ENCODE peak calls at places on chromosomes 6 and 20, in seven cellular contexts. One of them, this sample, is unnamed.
A peak's percentile ranks its signal among the peaks of the same experiment; 100 is the strongest.

GRCh38 chr6:141426400-141426980 is 706.2 kb upstream of the GJE1 start:
- DNase-seq in GM12878: no peak
- DNase-seq in ovary: no peak
- DNase-seq in A549: no peak
- DNase-seq in stomach: no peak
- DNase-seq in tibial nerve: no peak
- DNase-seq in transverse colon: no peak
- DNase-seq in this sample: no peak

GRCh38 chr6:45724511-45724910 is 291.1 kb downstream of the CLIC5 start:
- DNase-seq in GM12878: no peak
- DNase-seq in ovary: peak; percentile 48
- DNase-seq in A549: no peak
- DNase-seq in stomach: no peak
- DNase-seq in tibial nerve: no peak
- DNase-seq in transverse colon: no peak
- DNase-seq in this sample: no peak

GRCh38 chr6:15352884-15353283 is 107.0 kb downstream of the JARID2 start:
- DNase-seq in GM12878: no peak
- DNase-seq in ovary: no peak
- DNase-seq in A549: no peak
- DNase-seq in stomach: no peak
- DNase-seq in tibial nerve: no peak
- DNase-seq in transverse colon: no peak
- DNase-seq in this sample: no peak

GRCh38 chr6:113011803-113012202 is 664.7 kb downstream of the RFPL4B start:
- DNase-seq in GM12878: no peak
- DNase-seq in ovary: no peak
- DNase-seq in A549: no peak
- DNase-seq in stomach: no peak
- DNase-seq in tibial nerve: no peak
- DNase-seq in transverse colon: no peak
- DNase-seq in this sample: no peak

GRCh38 chr20:15362849-15363248 is 1025.4 kb upstream of the FLRT3 start:
- DNase-seq in GM12878: no peak
- DNase-seq in ovary: no peak
- DNase-seq in A549: no peak
- DNase-seq in stomach: no peak
- DNase-seq in tibial nerve: no peak
- DNase-seq in transverse colon: no peak
- DNase-seq in this sample: no peak

GRCh38 chr20:20488388-20488787 is 120.5 kb downstream of the INSM1 start:
- DNase-seq in GM12878: no peak
- DNase-seq in ovary: no peak
- DNase-seq in A549: no peak
- DNase-seq in stomach: no peak
- DNase-seq in tibial nerve: no peak
- DNase-seq in transverse colon: no peak
- DNase-seq in this sample: no peak

GRCh38 chr20:12970372-12970821 is 38.4 kb upstream of the SPTLC3 start:
- DNase-seq in GM12878: no peak
- DNase-seq in ovary: no peak
- DNase-seq in A549: peak; percentile 63
- DNase-seq in stomach: no peak
- DNase-seq in tibial nerve: no peak
- DNase-seq in transverse colon: peak; percentile 9
- DNase-seq in this sample: no peak

GRCh38 chr6:149233056-149233715 is 84.3 kb upstream of the TAB2 start:
- DNase-seq in GM12878: no peak
- DNase-seq in ovary: no peak
- DNase-seq in A549: peak; percentile 72
- DNase-seq in stomach: no peak
- DNase-seq in tibial nerve: no peak
- DNase-seq in transverse colon: no peak
- DNase-seq in this sample: no peak

GRCh38 chr6:134517145-134517658 is 199.3 kb upstream of the SGK1 start:
- DNase-seq in GM12878: no peak
- DNase-seq in ovary: peak; percentile 81
- DNase-seq in A549: peak; percentile 83
- DNase-seq in stomach: peak; percentile 90
- DNase-seq in tibial nerve: no peak
- DNase-seq in transverse colon: no peak
- DNase-seq in this sample: peak; percentile 85

GRCh38 chr6:34544052-34544604 is 12.0 kb downstream of the SPDEF start:
- DNase-seq in GM12878: no peak
- DNase-seq in ovary: no peak
- DNase-seq in A549: no peak
- DNase-seq in stomach: no peak
- DNase-seq in tibial nerve: no peak
- DNase-seq in transverse colon: no peak
- DNase-seq in this sample: no peak

GRCh38 chr6:129719692-129720091 is 9.7 kb upstream of the ARHGAP18 start:
- DNase-seq in GM12878: no peak
- DNase-seq in ovary: no peak
- DNase-seq in A549: no peak
- DNase-seq in stomach: no peak
- DNase-seq in tibial nerve: no peak
- DNase-seq in transverse colon: no peak
- DNase-seq in this sample: no peak

GRCh38 chr20:478949-479429 is 16.7 kb upstream of the TBC1D20 start:
- DNase-seq in GM12878: no peak
- DNase-seq in ovary: no peak
- DNase-seq in A549: peak; percentile 76
- DNase-seq in stomach: no peak
- DNase-seq in tibial nerve: no peak
- DNase-seq in transverse colon: no peak
- DNase-seq in this sample: no peak

GRCh38 chr6:17358515-17358914 is 34.9 kb upstream of the CAP2 start:
- DNase-seq in GM12878: no peak
- DNase-seq in ovary: no peak
- DNase-seq in A549: no peak
- DNase-seq in stomach: no peak
- DNase-seq in tibial nerve: no peak
- DNase-seq in transverse colon: no peak
- DNase-seq in this sample: no peak

GRCh38 chr6:26554669-26555504 is 16.7 kb downstream of the HMGN4 start:
- DNase-seq in GM12878: no peak
- DNase-seq in ovary: peak; percentile 49
- DNase-seq in A549: peak; percentile 74
- DNase-seq in stomach: no peak
- DNase-seq in tibial nerve: no peak
- DNase-seq in transverse colon: peak; percentile 29
- DNase-seq in this sample: no peak

GRCh38 chr6:163748036-163748435 is 333.5 kb downstream of the QKI start:
- DNase-seq in GM12878: no peak
- DNase-seq in ovary: no peak
- DNase-seq in A549: no peak
- DNase-seq in stomach: no peak
- DNase-seq in tibial nerve: no peak
- DNase-seq in transverse colon: no peak
- DNase-seq in this sample: no peak

GRCh38 chr20:50293244-50294139 is 102.9 kb downstream of the CEBPB start:
- DNase-seq in GM12878: no peak
- DNase-seq in ovary: no peak
- DNase-seq in A549: no peak
- DNase-seq in stomach: no peak
- DNase-seq in tibial nerve: no peak
- DNase-seq in transverse colon: no peak
- DNase-seq in this sample: no peak

GRCh38 chr6:158006821-158007570 is 25.3 kb downstream of the SYNJ2 start:
- DNase-seq in GM12878: no peak
- DNase-seq in ovary: no peak
- DNase-seq in A549: no peak
- DNase-seq in stomach: no peak
- DNase-seq in tibial nerve: no peak
- DNase-seq in transverse colon: no peak
- DNase-seq in this sample: peak; percentile 28

GRCh38 chr6:39335780-39336541 is 13.5 kb upstream of the KCNK16 start:
- DNase-seq in GM12878: no peak
- DNase-seq in ovary: no peak
- DNase-seq in A549: no peak
- DNase-seq in stomach: no peak
- DNase-seq in tibial nerve: no peak
- DNase-seq in transverse colon: peak; percentile 36
- DNase-seq in this sample: no peak

GRCh38 chr6:170030284-170031095 is 260.4 kb downstream of the DLL1 start:
- DNase-seq in GM12878: no peak
- DNase-seq in ovary: no peak
- DNase-seq in A549: no peak
- DNase-seq in stomach: peak; percentile 22
- DNase-seq in tibial nerve: no peak
- DNase-seq in transverse colon: no peak
- DNase-seq in this sample: peak; percentile 65
- H3K9me3 ChIP-seq in GM12878: no peaks in the 10 kb centered on the region
- H3K9me3 ChIP-seq in ovary: no peaks in the 10 kb centered on the region
- H3K9me3 ChIP-seq in A549: no peaks in the 10 kb centered on the region
- H3K9me3 ChIP-seq in stomach: peaks cover 5% of the 10 kb centered on the region
- H3K9me3 ChIP-seq in tibial nerve: no peaks in the 10 kb centered on the region
- H3K9me3 ChIP-seq in transverse colon: no peaks in the 10 kb centered on the region
- H3K9me3 ChIP-seq in this sample: no peaks in the 10 kb centered on the region

GRCh38 chr20:19380211-19380610 is 167.8 kb downstream of the SLC24A3 start:
- DNase-seq in GM12878: no peak
- DNase-seq in ovary: no peak
- DNase-seq in A549: no peak
- DNase-seq in stomach: no peak
- DNase-seq in tibial nerve: no peak
- DNase-seq in transverse colon: no peak
- DNase-seq in this sample: no peak

GRCh38 chr20:19378057-19378456 is 165.6 kb downstream of the SLC24A3 start:
- DNase-seq in GM12878: no peak
- DNase-seq in ovary: no peak
- DNase-seq in A549: no peak
- DNase-seq in stomach: no peak
- DNase-seq in tibial nerve: no peak
- DNase-seq in transverse colon: no peak
- DNase-seq in this sample: no peak

GRCh38 chr20:19384940-19385339 is 172.5 kb downstream of the SLC24A3 start:
- DNase-seq in GM12878: no peak
- DNase-seq in ovary: no peak
- DNase-seq in A549: no peak
- DNase-seq in stomach: no peak
- DNase-seq in tibial nerve: no peak
- DNase-seq in transverse colon: no peak
- DNase-seq in this sample: no peak

GRCh38 chr20:19382371-19382770 is 169.9 kb downstream of the SLC24A3 start:
- DNase-seq in GM12878: no peak
- DNase-seq in ovary: no peak
- DNase-seq in A549: no peak
- DNase-seq in stomach: no peak
- DNase-seq in tibial nerve: no peak
- DNase-seq in transverse colon: no peak
- DNase-seq in this sample: no peak

GRCh38 chr20:19381947-19382346 is 169.5 kb downstream of the SLC24A3 start:
- DNase-seq in GM12878: no peak
- DNase-seq in ovary: no peak
- DNase-seq in A549: no peak
- DNase-seq in stomach: no peak
- DNase-seq in tibial nerve: no peak
- DNase-seq in transverse colon: no peak
- DNase-seq in this sample: no peak
- TF ChIP-seq EP300 in GM12878: no peak
- TF ChIP-seq EP300 in ovary: no peak
- TF ChIP-seq EP300 in A549: no peak
- TF ChIP-seq EP300 in stomach: no peak
- TF ChIP-seq EP300 in tibial nerve: no peak
- TF ChIP-seq EP300 in transverse colon: no peak
- TF ChIP-seq EP300 in this sample: no peak

GRCh38 chr20:48942730-48943129 is 21.2 kb downstream of the ARFGEF2 start:
- DNase-seq in GM12878: no peak
- DNase-seq in ovary: no peak
- DNase-seq in A549: no peak
- DNase-seq in stomach: no peak
- DNase-seq in tibial nerve: no peak
- DNase-seq in transverse colon: no peak
- DNase-seq in this sample: no peak
- H3K27ac ChIP-seq in GM12878: no peak overlapping the region
- H3K27ac ChIP-seq in ovary: no peak overlapping the region
- H3K27ac ChIP-seq in A549: no peak overlapping the region
- H3K27ac ChIP-seq in stomach: no peak overlapping the region
- H3K27ac ChIP-seq in tibial nerve: no peak overlapping the region
- H3K27ac ChIP-seq in transverse colon: no peak overlapping the region
- H3K27ac ChIP-seq in this sample: no peak overlapping the region

DNA sequence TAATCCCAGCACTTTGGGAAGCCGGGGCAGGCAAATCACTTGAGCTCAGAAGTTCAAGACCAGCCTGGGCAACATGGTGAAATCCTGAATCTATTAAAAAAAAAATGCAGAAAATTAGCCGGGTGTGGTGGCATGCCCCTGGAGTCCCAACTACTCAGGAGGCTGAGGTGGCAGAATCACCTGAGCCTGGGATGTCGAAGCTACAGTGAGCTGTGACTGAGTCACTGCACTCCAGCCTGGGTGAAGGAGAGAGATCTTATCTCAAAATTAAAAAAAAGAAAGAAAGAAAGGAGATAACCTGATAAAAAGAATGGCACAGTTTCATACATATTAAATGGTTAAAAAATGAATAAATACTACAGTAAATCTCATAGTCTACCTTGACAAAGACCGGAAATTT is 123.6 kb upstream of the TNFAIP3 start:
- DNase-seq in GM12878: no peak
- DNase-seq in ovary: no peak
- DNase-seq in A549: no peak
- DNase-seq in stomach: no peak
- DNase-seq in tibial nerve: no peak
- DNase-seq in transverse colon: no peak
- DNase-seq in this sample: no peak
- H3K9me3 ChIP-seq in GM12878: no peaks in the 10 kb centered on the region
- H3K9me3 ChIP-seq in ovary: no peaks in the 10 kb centered on the region
- H3K9me3 ChIP-seq in A549: no peaks in the 10 kb centered on the region
- H3K9me3 ChIP-seq in stomach: no peaks in the 10 kb centered on the region
- H3K9me3 ChIP-seq in tibial nerve: no peaks in the 10 kb centered on the region
- H3K9me3 ChIP-seq in transverse colon: no peaks in the 10 kb centered on the region
- H3K9me3 ChIP-seq in this sample: no peaks in the 10 kb centered on the region

GRCh38 chr20:8530022-8530421 is 398.0 kb downstream of the PLCB1 start:
- DNase-seq in GM12878: no peak
- DNase-seq in ovary: no peak
- DNase-seq in A549: no peak
- DNase-seq in stomach: no peak
- DNase-seq in tibial nerve: no peak
- DNase-seq in transverse colon: no peak
- DNase-seq in this sample: no peak
- TF ChIP-seq EP300 in GM12878: no peak
- TF ChIP-seq EP300 in ovary: no peak
- TF ChIP-seq EP300 in A549: no peak
- TF ChIP-seq EP300 in stomach: no peak
- TF ChIP-seq EP300 in tibial nerve: no peak
- TF ChIP-seq EP300 in transverse colon: no peak
- TF ChIP-seq EP300 in this sample: no peak

This sample was measured in suprapubic skin.